ENCODE peak calls at places on chromosome 1, in four cellular contexts. F is left ventricle myocardium inferior, P is neural crest cell, V is GM20000. A is an unnamed sample.

GRCh38 chr1:231844986-231845502 is 218.5 kb downstream of the DISC1 start:
- DNase-seq in F (no peak), P (no peak), V (no peak), A (peak; percentile 4)

GRCh38 chr1:1335283-1335682 is 4.2 kb downstream of the TAS1R3 start:
- DNase-seq in F (no peak), P (no peak), V (no peak), A (no peak)

GRCh38 chr1:115507256-115507589 is 134.5 kb upstream of the VANGL1 start:
- DNase-seq in F (no peak), P (peak; percentile 6), V (no peak), A (peak; percentile 16)

GRCh38 chr1:200184196-200184595 is 156.7 kb downstream of the NR5A2 start:
- DNase-seq in F (peak; percentile 75), P (no peak), V (no peak), A (no peak)

GRCh38 chr1:15919316-15919715 is 56.6 kb downstream of the ZBTB17 start:
- DNase-seq in F (no peak), P (no peak), V (peak; percentile 64), A (no peak)

GRCh38 chr1:104780470-104781078 is 1030.9 kb downstream of the AMY1C start:
- DNase-seq in F (no peak), P (peak; percentile 23), V (peak; percentile 56), A (peak; percentile 51)

GRCh38 chr1:108190686-108191416 is 9.3 kb downstream of the SLC25A24 start:
- DNase-seq in F (no peak), P (no peak), V (no peak), A (peak; percentile 4)

GRCh38 chr1:15122331-15122730 is 31.2 kb upstream of the TMEM51 start:
- DNase-seq in F (no peak), P (no peak), V (no peak), A (no peak)

GRCh38 chr1:45230537-45230936 is 24.1 kb upstream of the ZSWIM5 start:
- DNase-seq in F (no peak), P (no peak), V (no peak), A (peak; percentile 11)

GRCh38 chr1:54857741-54858665 is 29.0 kb downstream of the DHCR24 start:
- DNase-seq in F (no peak), P (no peak), V (no peak), A (no peak)